ENCODE peak calls at places on chromosomes 4 and X, in nine cellular contexts. Q is choroid plexus epithelial cell; G is GM23338; A is CD8-positive, alpha-beta T cell; D is fibroblast of the aortic adventitia; H is A549; R is colonic mucosa; C is mammary epithelial cell; T is psoas muscle. F is an unnamed sample.

GRCh38 chr4:183576701-183577100 is 71.8 kb downstream of the ING2 start:
- DNase-seq in Q (peak; percentile 34), C (no peak), A (no peak), G (no peak), R (no peak), T (no peak), H (no peak), D (no peak), F (no peak)

GRCh38 chr4:177455591-177455990 is 13.4 kb upstream of the AGA start:
- DNase-seq in R (peak; percentile 77), Q (peak; percentile 58), T (no peak), D (peak; percentile 39), H (no peak), C (no peak), G (no peak), A (no peak), F (peak; percentile 51)

GRCh38 chr4:183532823-183533222 is 28.0 kb downstream of the ING2 start:
- DNase-seq in T (no peak), C (peak; percentile 6), A (no peak), H (no peak), R (no peak), G (no peak), D (peak; percentile 4), Q (peak; percentile 48), F (peak; percentile 31)

GRCh38 chr4:53706422-53707032 is 115.2 kb upstream of the LNX1 start:
- DNase-seq in Q (peak; percentile 87), G (peak; percentile 87), D (peak; percentile 89), T (no peak), R (peak; percentile 32), H (peak; percentile 46), C (peak; percentile 48), A (no peak), F (peak; percentile 86)

GRCh38 chr4:121062466-121062975 is 9.8 kb downstream of the NDNF start:
- DNase-seq in C (no peak), Q (no peak), R (no peak), A (no peak), H (no peak), T (no peak), G (peak; percentile 8), D (peak; percentile 19), F (no peak)

GRCh38 chr4:22645481-22646182 is 47.1 kb upstream of the GBA3 start:
- DNase-seq in R (no peak), G (no peak), H (no peak), A (no peak), Q (no peak), D (no peak), C (no peak), T (no peak), F (no peak)

GRCh38 chr4:153472122-153473037 is 6.2 kb downstream of the TMEM131L start:
- DNase-seq in C (no peak), A (no peak), H (no peak), Q (no peak), T (no peak), G (no peak), R (no peak), D (no peak), F (no peak)

GRCh38 chr4:118190903-118191302 is 156.6 kb downstream of the NDST3 start:
- DNase-seq in G (peak; percentile 43), A (no peak), Q (no peak), H (no peak), C (no peak), R (no peak), T (no peak), D (no peak), F (no peak)

GRCh38 chr4:70721747-70722146 is at the start of gene RUFY3:
- DNase-seq in A (no peak), R (no peak), T (no peak), D (peak; percentile 97), G (peak; percentile 42), H (no peak), Q (peak; percentile 97), C (no peak), F (peak; percentile 94)

GRCh38 chrX:12953420-12953819 is 21.5 kb upstream of the TMSB4X start:
- DNase-seq in T (no peak), C (no peak), Q (no peak), G (no peak), D (no peak), A (no peak), R (no peak), H (no peak), F (no peak)

GRCh38 chrX:12949205-12949926 is 25.5 kb upstream of the TMSB4X start:
- DNase-seq in D (peak; percentile 60), Q (peak; percentile 56), H (no peak), G (no peak), C (no peak), A (no peak), R (no peak), T (no peak), F (no peak)

GRCh38 chrX:12949927-12950656 is 24.8 kb upstream of the TMSB4X start:
- DNase-seq in Q (peak; percentile 93), D (peak; percentile 91), H (no peak), R (peak; percentile 88), C (peak; percentile 93), A (peak; percentile 81), T (peak; percentile 82), G (no peak), F (peak; percentile 92)

GRCh38 chrX:12951590-12951965 is 23.3 kb upstream of the TMSB4X start:
- DNase-seq in R (no peak), C (no peak), T (no peak), G (no peak), Q (no peak), A (no peak), D (no peak), H (no peak), F (no peak)

DNA sequence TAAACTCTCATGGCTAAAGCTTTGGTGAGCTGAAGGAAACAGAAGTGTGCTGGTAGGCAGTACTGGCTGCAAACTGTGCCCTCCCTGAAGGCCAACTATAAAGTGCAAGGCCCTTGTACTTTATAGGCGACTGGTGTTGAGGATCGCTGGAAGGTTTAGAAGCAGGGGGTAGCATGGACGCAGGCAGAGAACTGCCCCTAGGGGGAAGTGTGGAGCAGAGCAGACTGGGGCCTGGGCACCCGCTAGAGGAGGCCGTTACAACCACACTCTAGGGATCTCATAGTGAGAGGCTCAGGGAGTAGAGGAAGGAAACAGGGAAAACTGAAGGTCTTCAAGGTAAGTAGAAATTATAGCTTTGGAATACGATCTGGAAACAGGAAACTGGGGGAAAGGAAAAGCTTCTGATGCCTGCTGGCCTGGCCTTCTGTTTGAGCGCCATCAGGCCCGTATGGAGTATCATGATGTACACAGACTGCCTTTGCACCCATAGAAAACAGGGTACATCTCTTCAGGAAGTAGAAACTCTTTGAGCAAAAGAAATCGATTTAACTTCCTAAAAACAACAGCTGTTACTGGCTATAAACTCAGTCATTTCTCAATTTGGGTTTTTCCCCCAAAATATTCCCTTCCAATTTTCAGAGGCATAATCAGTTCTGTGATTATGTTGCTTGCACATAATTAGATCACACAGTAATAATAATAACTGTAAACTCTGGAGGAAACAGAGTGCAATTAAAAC is 23.9 kb upstream of the TMSB4X start:
- DNase-seq in T (peak; percentile 61), Q (peak; percentile 33), D (no peak), G (peak; percentile 65), R (peak; percentile 52), A (peak; percentile 67), H (peak; percentile 76), C (no peak), F (no peak)
- TF ChIP-seq CTCF in T (no peak), Q (peak; percentile 45), D (peak; percentile 40), G (peak; percentile 61), R (peak; percentile 44), A (peak; percentile 28), H (peak; percentile 56), C (peak; percentile 35), F (peak; percentile 8)

GRCh38 chrX:110081320-110081719 is 78.4 kb downstream of the TMEM164 start:
- DNase-seq in R (no peak), H (no peak), T (no peak), D (peak; percentile 4), A (no peak), Q (no peak), G (no peak), C (no peak), F (no peak)
- H3K4me3 ChIP-seq in R (no peak overlapping the region), H (no peak overlapping the region), T (no peak overlapping the region), D (no peak overlapping the region), A (no peak overlapping the region), Q (no peak overlapping the region), G (no peak overlapping the region), C (no peak overlapping the region), F (no peak overlapping the region)

GRCh38 chrX:17547658-17548057 is 172.7 kb downstream of the NHS start:
- DNase-seq in C (peak; percentile 99), T (no peak), R (peak; percentile 67), H (peak; percentile 80), A (no peak), Q (peak; percentile 92), G (no peak), D (peak; percentile 83), F (peak; percentile 83)

GRCh38 chrX:17549005-17549685 is 174.1 kb downstream of the NHS start:
- DNase-seq in G (no peak), H (no peak), Q (no peak), D (no peak), C (no peak), T (no peak), A (no peak), R (no peak), F (no peak)

GRCh38 chrX:17552251-17552650 is 177.3 kb downstream of the NHS start:
- DNase-seq in D (peak; percentile 71), Q (peak; percentile 63), A (no peak), R (no peak), C (peak; percentile 50), T (no peak), G (no peak), H (no peak), F (peak; percentile 59)

GRCh38 chrX:17553451-17553850 is 178.5 kb downstream of the NHS start:
- DNase-seq in H (peak; percentile 14), C (peak; percentile 90), R (peak; percentile 53), G (peak; percentile 41), A (no peak), Q (peak; percentile 51), T (no peak), D (peak; percentile 86), F (peak; percentile 70)

DNA sequence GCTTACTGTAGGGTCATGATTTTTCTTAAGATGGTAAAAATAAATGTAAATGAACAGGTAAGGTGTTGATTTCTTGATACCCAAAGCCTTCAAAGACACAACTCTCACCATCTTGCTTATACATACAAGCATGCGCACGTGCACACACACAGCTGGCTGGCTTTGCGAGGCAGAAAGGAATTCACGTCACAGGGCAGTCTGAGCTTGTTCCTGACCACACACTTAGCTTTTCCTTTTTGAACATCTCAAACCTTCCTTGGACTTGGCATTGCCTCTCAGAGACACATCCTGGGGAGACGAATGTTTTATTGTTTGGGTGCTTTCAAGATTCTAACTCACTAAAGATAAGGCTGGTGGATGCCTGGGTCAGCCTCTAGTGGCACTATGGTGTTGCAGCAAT is 175.0 kb downstream of the NHS start:
- DNase-seq in C (peak; percentile 52), G (no peak), D (no peak), H (no peak), T (no peak), Q (no peak), A (no peak), R (no peak), F (no peak)
- TF ChIP-seq CTCF in C (peak; percentile 7), G (no peak), D (peak; percentile 13), H (no peak), T (no peak), Q (peak; percentile 4), A (no peak), R (no peak), F (no peak)

DNA sequence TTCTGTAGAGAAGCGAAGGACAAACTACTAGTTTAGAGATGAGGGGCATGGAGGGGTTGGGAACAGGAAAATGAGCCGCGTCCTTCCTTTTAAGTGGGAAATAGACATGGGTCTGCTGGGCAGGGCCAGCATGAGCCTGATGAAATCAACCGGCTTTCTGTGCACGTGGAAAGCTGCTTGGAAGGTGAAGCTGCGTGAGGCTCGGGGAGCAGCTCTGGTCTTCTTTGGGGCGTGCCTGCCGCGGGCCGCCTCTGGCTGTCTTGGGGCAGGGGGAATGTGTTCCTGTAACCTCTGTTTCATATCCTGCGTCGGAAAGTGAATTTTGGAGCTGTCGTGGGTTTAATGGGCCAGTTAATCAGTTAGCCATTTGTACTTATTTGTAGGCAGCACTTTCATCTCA is 70.7 kb upstream of the HGFAC start:
- DNase-seq in D (peak; percentile 24), A (no peak), H (no peak), R (no peak), Q (peak; percentile 46), G (peak; percentile 52), T (no peak), C (no peak), F (peak; percentile 35)
- H3K4me3 ChIP-seq in D (peak overlapping the region; percentile 31), A (no peak overlapping the region), H (no peak overlapping the region), R (no peak overlapping the region), Q (peak overlapping the region; percentile 37), G (no peak overlapping the region), T (no peak overlapping the region), C (no peak overlapping the region), F (peak overlapping the region; percentile 49)

F was measured in fibroblast of pulmonary artery.